ENCODE peak calls at places on chromosomes 3 and 15, in five cellular contexts. G, K, Q, P and X are unnamed samples.

GRCh38 chr3:124829175-124829818 is 57.9 kb downstream of the ITGB5 start:
- DNase-seq in Q (no peak), G (no peak), K (peak), P (no peak), X (peak)

GRCh38 chr15:99454941-99455795 is 110.6 kb upstream of the MEF2A start:
- DNase-seq in G (peak), K (peak), P (peak), Q (no peak), X (peak)

GRCh38 chr3:194777729-194778128 is 92.0 kb downstream of the FAM43A start:
- DNase-seq in Q (no peak), P (peak), K (no peak), G (peak), X (no peak)

GRCh38 chr3:16136042-16136441 is 38.4 kb upstream of the GALNT15 start:
- DNase-seq in P (no peak), Q (no peak), K (no peak), G (no peak), X (no peak)

GRCh38 chr15:56915888-56916287 is 2.6 kb upstream of the TCF12 start:
- DNase-seq in Q (no peak), K (no peak), P (no peak), G (no peak), X (no peak)

GRCh38 chr3:30512596-30512995 is 93.8 kb upstream of the TGFBR2 start:
- DNase-seq in P (no peak), K (no peak), G (no peak), Q (no peak), X (no peak)

GRCh38 chr3:196388946-196389345 is 43.3 kb downstream of the UBXN7 start:
- DNase-seq in K (no peak), P (no peak), Q (no peak), G (no peak), X (no peak)

GRCh38 chr3:169575381-169575780 is 88.1 kb downstream of the MECOM start:
- DNase-seq in Q (no peak), G (no peak), P (peak), K (peak), X (peak)

GRCh38 chr15:73268457-73268856 is 100.3 kb downstream of the HCN4 start:
- DNase-seq in K (no peak), P (no peak), G (no peak), Q (no peak), X (no peak)

GRCh38 chr15:85334241-85334640 is 46.2 kb upstream of the AKAP13 start:
- DNase-seq in Q (no peak), G (no peak), P (no peak), K (no peak), X (no peak)

GRCh38 chr3:126961191-126961790 is 21.6 kb upstream of the PLXNA1 start:
- DNase-seq in Q (no peak), G (peak), P (no peak), K (peak), X (no peak)